ENCODE peak calls at places on chromosomes 13 and 19, in four cellular contexts. Y, K, C and E are unnamed samples.

GRCh38 chr13:58884810-58885209 is 1253.3 kb downstream of the PCDH17 start:
- DNase-seq in Y (peak), K (no peak), C (no peak), E (no peak)

GRCh38 chr13:27665761-27666160 is 44.1 kb downstream of the POLR1D start:
- DNase-seq in C (no peak), K (no peak), Y (peak), E (no peak)

GRCh38 chr13:107843281-107843680 is 372.1 kb downstream of the LIG4 start:
- DNase-seq in Y (peak), K (no peak), C (no peak), E (no peak)

GRCh38 chr13:75637101-75637774 is 1.1 kb downstream of the LMO7 start:
- DNase-seq in Y (peak), C (peak), K (peak), E (no peak)

GRCh38 chr19:11203194-11204075 is 6.1 kb upstream of the KANK2 start:
- DNase-seq in K (peak), Y (peak), C (peak), E (peak)

GRCh38 chr19:41223431-41224234 is 4.6 kb downstream of the AXL start:
- DNase-seq in K (no peak), Y (peak), C (peak), E (no peak)

GRCh38 chr19:11195681-11196080 is 1.7 kb downstream of the KANK2 start:
- DNase-seq in K (no peak), C (no peak), Y (no peak), E (no peak)

GRCh38 chr19:11486661-11487503 is 6.0 kb upstream of the ELAVL3 start:
- DNase-seq in K (peak), C (no peak), Y (no peak), E (no peak)

GRCh38 chr13:24502567-24503375 is 9.8 kb downstream of the PARP4 start:
- DNase-seq in C (peak), K (no peak), Y (no peak), E (no peak)

GRCh38 chr13:27200413-27201066 is 28.9 kb upstream of the USP12 start:
- DNase-seq in Y (no peak), K (no peak), C (no peak), E (no peak)

GRCh38 chr13:103815619-103816018 is 749.4 kb upstream of the SLC10A2 start:
- DNase-seq in K (no peak), C (no peak), Y (no peak), E (no peak)

GRCh38 chr13:48784906-48785555 is 131.3 kb downstream of the CYSLTR2 start:
- DNase-seq in Y (no peak), K (no peak), C (no peak), E (no peak)

GRCh38 chr13:32423592-32423991 is 4.3 kb downstream of the N4BP2L1 start:
- DNase-seq in Y (no peak), K (no peak), C (no peak), E (no peak)

GRCh38 chr13:45278096-45278645 is 62.8 kb downstream of the TPT1 start:
- DNase-seq in Y (no peak), C (no peak), K (no peak), E (no peak)

GRCh38 chr13:31807090-31807541 is 67.8 kb downstream of the RXFP2 start:
- DNase-seq in C (peak), K (no peak), Y (no peak), E (no peak)

GRCh38 chr13:74644239-74644638 is 510.0 kb upstream of the KLF12 start:
- DNase-seq in C (peak), K (no peak), Y (no peak), E (no peak)

GRCh38 chr19:36547001-36547732 is 19.1 kb upstream of the ZNF260 start:
- DNase-seq in K (no peak), C (peak), Y (peak), E (peak)

GRCh38 chr19:10646781-10647180 is 7.4 kb upstream of the ILF3 start:
- DNase-seq in K (no peak), C (no peak), Y (no peak), E (no peak)

DNA sequence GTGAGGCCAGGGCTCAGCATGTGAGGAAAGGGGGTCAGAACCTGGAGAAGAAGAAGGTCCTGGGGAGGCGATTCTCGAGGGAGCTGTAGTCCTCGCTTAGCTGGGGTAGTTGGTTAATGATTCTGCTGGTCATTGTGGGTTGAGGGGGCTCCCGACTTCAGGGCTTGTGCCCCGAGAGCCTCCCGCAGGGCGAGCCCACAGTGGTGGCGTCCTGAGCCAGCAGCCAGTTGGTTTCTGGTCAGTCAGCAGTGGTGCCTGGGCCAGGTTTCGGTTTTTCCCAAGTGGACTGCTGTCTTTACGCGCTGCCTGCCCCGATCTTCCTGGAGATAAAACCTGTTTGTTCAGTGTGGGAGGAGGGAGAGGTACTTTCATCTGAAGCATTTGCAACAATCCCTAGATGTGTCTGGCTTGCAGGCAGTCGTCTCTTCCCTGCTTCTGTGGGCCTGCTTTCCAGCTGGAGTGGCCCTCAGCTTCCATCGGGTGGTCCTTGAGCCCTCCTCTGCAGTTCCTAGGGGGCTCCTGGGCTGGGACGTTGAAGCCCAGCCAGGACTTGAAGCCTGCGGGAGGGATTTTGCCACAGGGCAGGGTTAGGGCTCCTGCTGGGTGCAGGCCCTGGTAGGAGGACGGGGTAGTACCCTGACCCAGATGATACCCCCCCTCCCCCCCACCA is 3.2 kb downstream of the PTBP1 start:
- DNase-seq in K (peak), C (peak), Y (no peak), E (no peak)
- TF ChIP-seq EZH2phosphoT487 in K (no peak), C (no peak), Y (no peak), E (no peak)

GRCh38 chr19:33177417-33177976 is 16.6 kb upstream of the LRP3 start:
- DNase-seq in Y (peak), K (peak), C (peak), E (no peak)
- TF ChIP-seq EZH2phosphoT487 in Y (no peak), K (no peak), C (no peak), E (no peak)

GRCh38 chr13:73421310-73421912 is 362.6 kb downstream of the KLF5 start:
- DNase-seq in Y (no peak), K (no peak), C (peak), E (no peak)
- TF ChIP-seq EZH2phosphoT487 in Y (no peak), K (no peak), C (no peak), E (no peak)

DNA sequence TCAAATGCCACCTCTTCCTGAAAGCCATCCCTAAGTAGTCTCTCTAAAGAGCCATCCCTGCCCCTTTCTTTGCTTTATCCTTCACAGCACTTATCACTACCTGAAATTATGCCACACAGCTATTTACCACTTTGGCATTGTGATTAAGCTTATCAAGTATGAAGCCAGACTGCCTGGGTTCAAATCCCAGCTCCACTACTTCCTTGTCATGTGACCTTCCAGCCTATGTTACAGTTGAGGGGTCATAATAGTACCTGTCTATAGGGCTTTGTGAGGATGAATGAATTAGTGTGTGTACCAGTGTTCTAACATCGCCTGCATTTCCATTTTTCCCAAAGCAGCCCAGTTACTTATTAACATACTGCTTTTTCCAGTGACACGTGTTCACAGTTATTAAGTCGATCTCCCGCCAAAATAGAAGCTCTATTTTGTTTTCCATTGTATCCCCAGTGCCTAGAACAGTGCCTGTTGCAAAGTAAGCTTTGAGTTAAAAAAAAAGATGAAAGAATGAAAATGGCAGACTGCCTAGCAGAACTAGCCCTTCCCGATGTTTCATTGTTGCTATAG is 32.8 kb downstream of the ZSWIM9 start:
- DNase-seq in Y (no peak), C (no peak), K (no peak), E (peak)
- TF ChIP-seq EZH2phosphoT487 in Y (no peak), C (no peak), K (no peak), E (no peak)

GRCh38 chr13:40446365-40446764 is 220.1 kb downstream of the FOXO1 start:
- DNase-seq in K (no peak), Y (no peak), C (no peak), E (no peak)
- TF ChIP-seq EZH2phosphoT487 in K (no peak), Y (no peak), C (no peak), E (no peak)

DNA sequence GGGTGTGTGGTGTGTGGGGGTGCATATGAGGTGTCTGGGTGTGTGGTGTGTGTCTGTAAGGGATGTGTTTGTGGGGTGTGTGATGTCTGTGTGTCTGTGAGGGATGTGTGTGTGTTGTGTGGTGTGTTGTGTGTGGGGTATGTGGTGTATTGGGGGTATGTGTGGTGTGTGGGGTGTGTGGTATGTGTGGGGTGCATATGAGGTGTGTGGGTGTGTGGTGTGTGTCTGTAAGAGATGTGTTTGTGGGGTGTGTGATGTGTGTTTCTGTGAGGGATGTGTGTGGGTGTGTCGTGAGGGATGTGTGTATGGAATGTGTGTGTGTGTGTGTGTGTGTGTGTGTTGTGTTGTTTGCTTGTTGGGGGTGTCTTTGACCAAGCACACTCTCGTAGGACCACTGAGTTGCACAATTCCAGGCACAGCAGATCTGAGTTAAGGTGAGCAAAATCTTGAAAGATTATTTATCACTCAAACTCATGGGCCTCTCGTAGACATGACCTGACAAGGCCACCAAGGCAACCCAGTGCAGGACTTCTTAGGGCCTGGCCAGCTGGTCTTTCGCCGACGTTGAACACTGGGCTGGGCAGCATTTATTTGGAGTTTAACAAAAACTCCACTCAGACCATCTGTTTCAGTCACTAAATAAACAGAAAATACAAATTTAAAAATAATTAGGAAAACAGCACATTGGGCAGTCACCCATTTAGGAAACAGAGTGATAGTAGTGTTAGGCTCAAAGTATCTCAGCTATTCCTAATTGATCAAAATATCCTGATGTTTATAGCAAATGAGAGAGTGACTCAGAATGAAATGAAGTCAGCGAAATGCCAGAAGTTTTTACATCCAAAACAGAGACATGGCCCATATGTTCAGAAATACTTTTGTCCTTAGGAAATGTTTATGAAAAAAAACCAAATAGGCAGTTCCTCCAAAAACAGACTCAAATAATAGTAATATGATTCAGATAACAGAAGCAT is 301.1 kb downstream of the FGF9 start:
- DNase-seq in Y (no peak), C (peak), K (no peak), E (no peak)
- TF ChIP-seq EZH2phosphoT487 in Y (no peak), C (no peak), K (no peak), E (no peak)

DNA sequence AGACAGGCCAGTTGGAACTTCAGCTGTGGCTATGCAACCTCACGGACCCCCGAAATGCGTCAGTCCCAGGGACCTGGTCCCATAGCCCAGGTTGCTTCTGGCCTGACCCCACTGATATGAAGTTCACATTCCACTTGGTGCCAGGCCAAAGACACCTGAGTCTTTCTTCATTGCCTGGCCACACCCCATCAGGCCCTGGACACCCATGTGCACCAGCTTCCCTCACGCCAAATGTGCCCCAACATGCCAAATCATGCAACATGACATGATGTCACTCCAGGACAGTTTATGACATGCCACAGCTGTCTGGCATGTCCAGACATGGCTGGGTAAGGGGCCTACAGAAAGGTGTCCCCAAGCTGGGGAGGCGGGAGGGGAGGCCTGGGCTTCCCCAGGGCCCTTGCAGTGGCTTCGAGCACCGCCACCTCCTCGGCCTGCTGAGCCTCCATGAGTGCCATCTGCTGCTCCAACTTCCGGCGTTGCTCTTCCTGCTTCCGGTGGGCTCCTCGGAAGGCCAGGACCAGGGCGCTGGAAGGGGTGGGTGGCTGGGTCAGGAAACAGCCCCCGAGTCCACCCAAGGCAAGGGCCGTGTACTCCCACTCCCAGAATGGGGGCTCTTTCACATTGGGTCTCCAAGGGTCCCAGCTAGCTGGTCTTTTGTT is 4.3 kb upstream of the NR2F6 start:
- DNase-seq in C (no peak), Y (no peak), K (no peak), E (no peak)
- TF ChIP-seq EZH2phosphoT487 in C (no peak), Y (no peak), K (no peak), E (no peak)

GRCh38 chr19:39474139-39474620 is 6.5 kb upstream of the TIMM50 start:
- DNase-seq in Y (peak), C (peak), K (peak), E (peak)
- TF ChIP-seq EZH2phosphoT487 in Y (no peak), C (no peak), K (no peak), E (no peak)

GRCh38 chr13:40064723-40065122 is 409.3 kb downstream of the COG6 start:
- DNase-seq in C (peak), K (no peak), Y (no peak), E (no peak)

GRCh38 chr13:40070357-40070756 is 414.9 kb downstream of the COG6 start:
- DNase-seq in C (no peak), K (no peak), Y (no peak), E (peak)

GRCh38 chr13:40074338-40074737 is 418.9 kb downstream of the COG6 start:
- DNase-seq in C (no peak), K (no peak), Y (no peak), E (no peak)

GRCh38 chr13:40072663-40073120 is 417.2 kb downstream of the COG6 start:
- DNase-seq in K (no peak), C (no peak), Y (no peak), E (no peak)

GRCh38 chr13:40069173-40070044 is 413.9 kb downstream of the COG6 start:
- DNase-seq in Y (peak), K (peak), C (peak), E (peak)
- TF ChIP-seq EZH2phosphoT487 in Y (no peak), K (no peak), C (no peak), E (no peak)

DNA sequence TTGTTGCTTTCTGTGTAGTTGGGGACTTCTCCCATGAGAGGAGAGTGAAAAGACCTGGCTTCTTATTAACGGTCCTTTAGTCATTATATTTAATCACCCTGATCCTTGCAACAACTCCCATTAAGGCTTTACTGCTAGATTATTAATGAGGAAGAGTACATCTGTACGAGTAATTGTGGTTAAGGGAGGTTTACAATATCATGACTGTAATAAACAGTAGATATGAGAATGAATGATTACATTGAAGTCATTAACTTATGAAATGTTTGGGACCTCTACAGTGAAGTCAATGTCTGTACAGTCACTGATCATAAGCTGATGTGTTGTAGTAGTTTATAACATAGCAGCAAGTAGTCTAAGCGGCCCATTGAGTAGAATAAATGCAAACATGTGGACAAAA is 24.7 kb downstream of the FGF9 start:
- DNase-seq in K (no peak), Y (no peak), C (no peak), E (no peak)
- TF ChIP-seq EZH2phosphoT487 in K (no peak), Y (no peak), C (no peak), E (no peak)